ENCODE peak calls at places on chromosomes 7 and 10, in four cellular contexts. One of them, this sample, is unnamed.

GRCh38 chr10:102656026-102656425 is 11.7 kb downstream of the TRIM8 start:
- DNase-seq in K562: no peak
- DNase-seq in HepG2: no peak
- DNase-seq in GM12878: no peak
- DNase-seq in this sample: no peak

GRCh38 chr10:17062009-17062408 is 67.6 kb downstream of the CUBN start:
- DNase-seq in K562: no peak
- DNase-seq in GM12878: no peak
- DNase-seq in HepG2: no peak
- DNase-seq in this sample: no peak

GRCh38 chr7:104902183-104902582 is 111.8 kb upstream of the KMT2E start:
- DNase-seq in HepG2: no peak
- DNase-seq in GM12878: no peak
- DNase-seq in K562: no peak
- DNase-seq in this sample: no peak

GRCh38 chr7:155486783-155487508 is 29.0 kb downstream of the EN2 start:
- DNase-seq in K562: no peak
- DNase-seq in GM12878: no peak
- DNase-seq in HepG2: no peak
- DNase-seq in this sample: no peak

GRCh38 chr7:41451826-41452225 is 251.1 kb downstream of the INHBA start:
- DNase-seq in HepG2: no peak
- DNase-seq in K562: no peak
- DNase-seq in GM12878: no peak
- DNase-seq in this sample: no peak

GRCh38 chr7:84339306-84339705 is 144.7 kb upstream of the SEMA3A start:
- DNase-seq in K562: no peak
- DNase-seq in HepG2: no peak
- DNase-seq in GM12878: no peak
- DNase-seq in this sample: no peak

GRCh38 chr7:142328006-142328405 is 70.1 kb upstream of the PRSS58 start:
- DNase-seq in HepG2: no peak
- DNase-seq in GM12878: no peak
- DNase-seq in K562: no peak
- DNase-seq in this sample: peak; percentile 34

GRCh38 chr10:94314913-94315545 is 47.7 kb downstream of the NOC3L start:
- DNase-seq in GM12878: no peak
- DNase-seq in K562: no peak
- DNase-seq in HepG2: peak; percentile 65
- DNase-seq in this sample: no peak

GRCh38 chr10:119293368-119293767 is 86.0 kb downstream of the GRK5 start:
- DNase-seq in HepG2: no peak
- DNase-seq in GM12878: no peak
- DNase-seq in K562: no peak
- DNase-seq in this sample: no peak

GRCh38 chr7:34675749-34676374 is 17.8 kb downstream of the NPSR1 start:
- DNase-seq in K562: peak; percentile 16
- DNase-seq in GM12878: peak; percentile 9
- DNase-seq in HepG2: peak; percentile 27
- DNase-seq in this sample: peak; percentile 53
- TF ChIP-seq ATF3 in K562: no peak
- TF ChIP-seq ATF3 in GM12878: no peak
- TF ChIP-seq ATF3 in HepG2: no peak
- TF ChIP-seq ATF3 in this sample: no peak

GRCh38 chr10:87092861-87093460 is 1.7 kb downstream of the GLUD1 start:
- DNase-seq in HepG2: peak; percentile 89
- DNase-seq in GM12878: peak; percentile 42
- DNase-seq in K562: peak; percentile 66
- DNase-seq in this sample: peak; percentile 61
- TF ChIP-seq ESRRA in HepG2: no peak
- TF ChIP-seq ESRRA in GM12878: no peak
- TF ChIP-seq ESRRA in K562: no peak
- TF ChIP-seq ESRRA in this sample: no peak

DNA sequence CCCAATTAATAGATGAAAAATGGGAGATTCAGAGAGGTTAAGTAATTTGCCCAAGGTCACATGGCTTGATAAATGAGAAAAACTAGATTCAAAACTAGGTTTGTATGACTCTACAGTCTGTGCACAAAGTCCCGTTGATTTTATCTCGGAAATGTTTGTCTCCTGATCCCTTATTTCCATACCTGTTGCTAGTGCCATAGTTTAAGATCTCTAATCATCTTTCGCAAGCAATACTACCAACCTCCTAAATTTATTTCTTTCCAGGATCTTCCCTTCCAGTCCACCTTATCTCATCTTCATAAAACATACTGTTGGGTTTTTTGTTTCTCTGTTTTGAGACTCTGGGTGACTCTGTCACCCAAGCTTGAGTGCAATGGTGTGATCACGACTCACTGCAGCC is 2.9 kb downstream of the NT5C3A start:
- DNase-seq in GM12878: no peak
- DNase-seq in K562: no peak
- DNase-seq in HepG2: no peak
- DNase-seq in this sample: no peak
- TF ChIP-seq ATF3 in GM12878: no peak
- TF ChIP-seq ATF3 in K562: no peak
- TF ChIP-seq ATF3 in HepG2: no peak
- TF ChIP-seq ATF3 in this sample: no peak

GRCh38 chr7:130888468-130888867 is 154.5 kb upstream of the KLF14 start:
- DNase-seq in GM12878: no peak
- DNase-seq in HepG2: no peak
- DNase-seq in K562: no peak
- DNase-seq in this sample: no peak

GRCh38 chr7:130887182-130888016 is 153.4 kb upstream of the KLF14 start:
- DNase-seq in GM12878: no peak
- DNase-seq in K562: no peak
- DNase-seq in HepG2: peak; percentile 56
- DNase-seq in this sample: no peak

GRCh38 chr7:130888017-130888371 is 154.0 kb upstream of the KLF14 start:
- DNase-seq in K562: no peak
- DNase-seq in HepG2: no peak
- DNase-seq in GM12878: no peak
- DNase-seq in this sample: no peak

GRCh38 chr7:130891254-130892094 is 157.5 kb upstream of the KLF14 start:
- DNase-seq in HepG2: no peak
- DNase-seq in K562: no peak
- DNase-seq in GM12878: no peak
- DNase-seq in this sample: no peak

GRCh38 chr7:130890176-130891020 is 156.4 kb upstream of the KLF14 start:
- DNase-seq in HepG2: no peak
- DNase-seq in GM12878: no peak
- DNase-seq in K562: no peak
- DNase-seq in this sample: no peak
- TF ChIP-seq ESRRA in HepG2: no peak
- TF ChIP-seq ESRRA in GM12878: no peak
- TF ChIP-seq ESRRA in K562: no peak
- TF ChIP-seq ESRRA in this sample: no peak

This sample was measured in WTC11.